ENCODE peak calls at places on chromosomes 6 and 20, in eight cellular contexts. H, Y, G, S, L, X, D and R are unnamed samples. For H3K36me3, the result is how much of the 10 kb centered on the place peaks cover.

GRCh38 chr20:40612247-40612646 is 76.8 kb downstream of the MAFB start:
- DNase-seq in H (no peak), Y (no peak), G (no peak), S (no peak), L (no peak), X (no peak), D (no peak), R (no peak)

GRCh38 chr6:110874880-110875547 is 429 bp downstream of the AMD1 start:
- DNase-seq in H (peak), Y (peak), G (peak), S (peak), L (no peak), X (peak), D (peak), R (peak)

GRCh38 chr6:149497365-149497764 is 12.6 kb upstream of the ZC3H12D start:
- DNase-seq in H (no peak), Y (no peak), G (no peak), S (no peak), L (no peak), X (no peak), D (no peak), R (no peak)

GRCh38 chr6:135493218-135493961 is 4.2 kb downstream of the AHI1 start:
- DNase-seq in H (no peak), Y (no peak), G (no peak), S (no peak), L (no peak), X (no peak), D (no peak), R (no peak)

GRCh38 chr6:2196079-2196679 is 49.2 kb downstream of the GMDS start:
- DNase-seq in H (peak), Y (peak), G (peak), S (peak), L (no peak), X (no peak), D (no peak), R (peak)

GRCh38 chr6:101294676-101295075 is 98.8 kb upstream of the GRIK2 start:
- DNase-seq in H (no peak), Y (no peak), G (no peak), S (no peak), L (no peak), X (no peak), D (no peak), R (no peak)

GRCh38 chr6:36576573-36576972 is 17.6 kb upstream of the SRSF3 start:
- DNase-seq in H (no peak), Y (no peak), G (no peak), S (no peak), L (no peak), X (no peak), D (no peak), R (no peak)

GRCh38 chr6:157097255-157097936 is 225.9 kb downstream of the TMEM242 start:
- DNase-seq in H (no peak), Y (no peak), G (peak), S (no peak), L (no peak), X (no peak), D (no peak), R (peak)

GRCh38 chr20:57824909-57825308 is 115.1 kb upstream of the PMEPA1 start:
- DNase-seq in H (no peak), Y (no peak), G (no peak), S (no peak), L (no peak), X (no peak), D (no peak), R (no peak)

GRCh38 chr6:134523903-134524302 is 206.0 kb upstream of the SGK1 start:
- DNase-seq in H (no peak), Y (no peak), G (no peak), S (no peak), L (no peak), X (no peak), D (no peak), R (no peak)

GRCh38 chr20:63955281-63955845 is 853 bp downstream of the UCKL1 start:
- DNase-seq in H (no peak), Y (peak), G (peak), S (no peak), L (no peak), X (peak), D (no peak), R (no peak)

GRCh38 chr6:37517411-37517812 is 17.7 kb upstream of the CCDC167 start:
- DNase-seq in H (no peak), Y (no peak), G (no peak), S (no peak), L (no peak), X (no peak), D (peak), R (no peak)

GRCh38 chr20:47956261-47956995 is 171.1 kb upstream of the SULF2 start:
- DNase-seq in H (no peak), Y (no peak), G (peak), S (peak), L (no peak), X (no peak), D (no peak), R (peak)

GRCh38 chr6:133707456-133707855 is 181.5 kb upstream of the TCF21 start:
- DNase-seq in H (no peak), Y (no peak), G (peak), S (no peak), L (no peak), X (no peak), D (no peak), R (no peak)

GRCh38 chr6:45209762-45210161 is 118.4 kb upstream of the RUNX2 start:
- DNase-seq in H (no peak), Y (no peak), G (no peak), S (no peak), L (no peak), X (no peak), D (no peak), R (no peak)

GRCh38 chr6:166025149-166025898 is 142.3 kb downstream of the TBXT start:
- DNase-seq in H (no peak), Y (no peak), G (no peak), S (no peak), L (no peak), X (no peak), D (no peak), R (no peak)

GRCh38 chr6:31122803-31123706 is 2.8 kb upstream of the CDSN start:
- DNase-seq in H (no peak), Y (no peak), G (no peak), S (peak), L (no peak), X (peak), D (no peak), R (no peak)

GRCh38 chr6:149855040-149855654 is 9.0 kb downstream of the LRP11 start:
- DNase-seq in H (no peak), Y (no peak), G (no peak), S (no peak), L (no peak), X (no peak), D (no peak), R (no peak)

GRCh38 chr20:48335421-48336090 is 492.2 kb downstream of the PREX1 start:
- DNase-seq in H (no peak), Y (peak), G (no peak), S (no peak), L (no peak), X (no peak), D (no peak), R (no peak)

GRCh38 chr6:39746795-39747194 is 21.6 kb upstream of the KIF6 start:
- DNase-seq in H (no peak), Y (no peak), G (no peak), S (no peak), L (no peak), X (no peak), D (no peak), R (no peak)

GRCh38 chr6:138523347-138524210 is 24.3 kb upstream of the NHSL1 start:
- DNase-seq in H (no peak), Y (no peak), G (no peak), S (no peak), L (no peak), X (no peak), D (no peak), R (no peak)

GRCh38 chr6:33935439-33936080 is 131.8 kb upstream of the MLN start:
- DNase-seq in H (no peak), Y (peak), G (peak), S (no peak), L (no peak), X (no peak), D (no peak), R (peak)

GRCh38 chr6:22227824-22228610 is 68.8 kb downstream of the PRL start:
- DNase-seq in H (no peak), Y (no peak), G (no peak), S (no peak), L (no peak), X (no peak), D (no peak), R (no peak)

GRCh38 chr20:41078329-41078728 is 49.7 kb downstream of the TOP1 start:
- DNase-seq in H (no peak), Y (no peak), G (peak), S (peak), L (no peak), X (no peak), D (no peak), R (no peak)

GRCh38 chr20:45052698-45053440 is 48.1 kb downstream of the KCNS1 start:
- DNase-seq in H (no peak), Y (no peak), G (no peak), S (no peak), L (no peak), X (no peak), D (peak), R (no peak)
- H3K36me3 ChIP-seq in H (under half), Y (under half), G (under half), S (under half), L (under half), X (under half), D (under half), R (under half)

DNA sequence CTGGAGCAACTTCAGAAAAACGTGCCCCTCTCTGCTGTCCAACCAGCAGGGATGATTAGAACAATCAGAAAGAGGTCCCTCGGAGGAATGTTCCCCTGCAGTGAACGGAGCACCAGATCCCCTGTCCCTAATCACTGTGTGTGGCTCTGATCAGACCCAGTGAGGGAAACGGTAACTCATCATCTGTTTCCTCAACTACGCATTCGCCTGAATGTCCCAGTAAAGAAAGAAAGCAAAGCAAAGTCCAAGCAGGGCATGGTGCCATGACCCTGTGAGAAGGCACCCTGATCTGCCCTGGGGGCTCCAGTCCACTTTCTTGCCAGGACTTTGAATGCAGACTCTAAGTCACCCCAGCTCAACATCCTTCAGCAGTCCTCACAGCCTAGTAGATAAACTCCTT is 149.1 kb downstream of the LY86 start:
- DNase-seq in H (no peak), Y (no peak), G (no peak), S (no peak), L (no peak), X (no peak), D (no peak), R (no peak)
- H3K36me3 ChIP-seq in H (under half), Y (under half), G (under half), S (under half), L (under half), X (under half), D (under half), R (under half)

GRCh38 chr20:3801299-3801698 is 5.2 kb downstream of the CDC25B start:
- DNase-seq in H (no peak), Y (no peak), G (no peak), S (no peak), L (no peak), X (no peak), D (peak), R (no peak)
- H3K36me3 ChIP-seq in H (half or more), Y (under half), G (under half), S (under half), L (under half), X (under half), D (half or more), R (half or more)

GRCh38 chr20:34271961-34272360 is 30.7 kb downstream of the ASIP start:
- DNase-seq in H (no peak), Y (no peak), G (no peak), S (no peak), L (no peak), X (no peak), D (no peak), R (no peak)

GRCh38 chr20:34269996-34270627 is 28.9 kb downstream of the ASIP start:
- DNase-seq in H (no peak), Y (no peak), G (no peak), S (no peak), L (no peak), X (no peak), D (no peak), R (no peak)

GRCh38 chr20:34268145-34268544 is 26.9 kb downstream of the ASIP start:
- DNase-seq in H (no peak), Y (no peak), G (no peak), S (no peak), L (no peak), X (no peak), D (no peak), R (no peak)

GRCh38 chr20:34264141-34264540 is 22.9 kb downstream of the ASIP start:
- DNase-seq in H (no peak), Y (no peak), G (no peak), S (no peak), L (no peak), X (no peak), D (no peak), R (no peak)

DNA sequence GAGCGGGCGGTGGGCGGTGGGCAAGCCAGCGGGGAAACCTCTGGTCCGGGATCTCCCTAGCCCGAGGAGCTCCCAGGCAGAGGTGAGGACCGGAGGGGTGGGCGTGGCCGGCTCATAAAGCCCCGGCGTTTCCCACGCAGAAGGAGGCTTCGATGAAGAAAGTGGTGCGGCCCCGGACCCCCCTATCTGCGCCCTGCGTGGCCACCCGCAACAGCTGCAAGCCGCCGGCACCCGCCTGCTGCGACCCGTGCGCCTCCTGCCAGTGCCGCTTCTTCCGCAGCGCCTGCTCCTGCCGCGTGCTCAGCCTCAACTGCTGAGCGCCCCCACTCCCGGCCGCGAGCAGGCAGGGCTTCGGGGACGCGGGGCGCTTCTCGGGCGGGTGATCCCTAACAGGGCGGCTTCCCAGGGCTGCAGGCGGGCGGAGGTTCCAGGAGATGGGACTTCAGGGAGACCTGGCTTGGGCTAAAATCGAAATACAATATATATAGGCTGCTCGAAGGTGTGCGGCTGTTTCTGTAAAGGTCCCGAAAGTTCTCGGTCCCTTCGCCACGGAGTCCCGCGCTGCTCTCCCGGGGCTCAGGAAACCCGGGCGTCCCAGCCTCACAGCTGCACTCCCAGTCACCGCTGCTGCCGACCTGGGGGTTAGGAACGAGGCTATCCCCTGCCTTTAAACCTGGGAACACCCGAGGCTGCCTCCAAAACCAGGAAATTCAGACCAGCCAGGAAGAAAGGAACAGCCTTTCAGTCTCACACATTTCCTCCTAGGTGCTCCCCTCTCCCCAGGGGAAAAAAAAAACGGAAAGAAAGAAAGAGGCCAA is 27.8 kb downstream of the ASIP start:
- DNase-seq in H (no peak), Y (peak), G (peak), S (peak), L (no peak), X (peak), D (no peak), R (no peak)
- H3K36me3 ChIP-seq in H (under half), Y (under half), G (under half), S (under half), L (under half), X (under half), D (under half), R (under half)

DNA sequence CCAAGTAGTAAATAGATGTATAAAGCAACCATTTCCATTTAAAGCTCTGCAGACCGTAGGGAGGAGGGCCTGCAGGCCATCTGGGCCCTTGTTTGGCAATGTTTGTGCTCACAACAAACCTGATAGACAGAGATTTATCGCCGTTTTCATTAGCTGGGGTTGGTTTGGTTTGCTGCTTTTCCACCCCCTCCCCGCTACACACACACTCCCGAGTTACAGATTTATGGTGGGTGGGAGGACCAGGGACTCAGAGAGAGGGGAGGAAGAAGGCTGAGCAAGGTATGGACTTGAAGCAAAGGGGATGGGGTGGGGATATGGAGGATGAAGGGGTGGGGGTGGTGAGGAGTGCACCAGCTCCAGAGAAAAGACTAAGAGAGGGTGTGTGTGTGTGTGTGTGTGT is 36.6 kb upstream of the FOXP4 start:
- DNase-seq in H (no peak), Y (no peak), G (no peak), S (no peak), L (no peak), X (no peak), D (no peak), R (no peak)
- H3K36me3 ChIP-seq in H (under half), Y (under half), G (under half), S (under half), L (under half), X (under half), D (under half), R (under half)

GRCh38 chr20:38060536-38060935 is 27.0 kb downstream of the RPRD1B start:
- DNase-seq in H (no peak), Y (no peak), G (no peak), S (no peak), L (no peak), X (no peak), D (no peak), R (no peak)
- H3K36me3 ChIP-seq in H (half or more), Y (half or more), G (under half), S (under half), L (under half), X (under half), D (half or more), R (half or more)